ENCODE peak calls at places on chromosomes 7 and 10, in five cellular contexts. Z, A, H, O and F are unnamed samples.

GRCh38 chr10:73576178-73576889 is 14.8 kb downstream of the USP54 start:
- DNase-seq in Z (peak), A (no peak), H (peak), O (no peak), F (peak)

GRCh38 chr10:30238836-30239235 is 110.2 kb downstream of the MTPAP start:
- DNase-seq in Z (no peak), A (no peak), H (no peak), O (no peak), F (no peak)

GRCh38 chr7:73717025-73717807 is 2.3 kb downstream of the STX1A start:
- DNase-seq in Z (no peak), A (no peak), H (no peak), O (no peak), F (no peak)

GRCh38 chr10:79383974-79384606 is 36.8 kb downstream of the PPIF start:
- DNase-seq in Z (no peak), A (peak), H (peak), O (no peak), F (peak)

GRCh38 chr7:23020742-23021401 is 6.9 kb upstream of the HYCC1 start:
- DNase-seq in Z (peak), A (no peak), H (peak), O (no peak), F (no peak)

GRCh38 chr10:97518601-97519043 is 19.9 kb downstream of the UBTD1 start:
- DNase-seq in Z (no peak), A (no peak), H (no peak), O (no peak), F (no peak)

GRCh38 chr10:20877986-20878979 is 18.8 kb downstream of the NEBL start:
- DNase-seq in Z (no peak), A (no peak), H (no peak), O (no peak), F (no peak)

GRCh38 chr7:73615886-73616285 is 8.4 kb downstream of the MLXIPL start:
- DNase-seq in Z (no peak), A (no peak), H (no peak), O (no peak), F (no peak)

GRCh38 chr10:352476-353235 is 217.4 kb downstream of the ZMYND11 start:
- DNase-seq in Z (no peak), A (no peak), H (no peak), O (no peak), F (no peak)

GRCh38 chr7:23418046-23418445 is 52.2 kb downstream of the IGF2BP3 start:
- DNase-seq in Z (peak), A (no peak), H (no peak), O (no peak), F (no peak)

GRCh38 chr10:116891208-116891607 is 41.9 kb downstream of the ENO4 start:
- DNase-seq in Z (no peak), A (no peak), H (peak), O (no peak), F (no peak)

GRCh38 chr10:33139191-33139646 is 181.2 kb upstream of the ITGB1 start:
- DNase-seq in Z (no peak), A (peak), H (no peak), O (no peak), F (no peak)

GRCh38 chr7:45089314-45089891 is 634 bp upstream of the NACAD start:
- DNase-seq in Z (no peak), A (peak), H (peak), O (peak), F (no peak)

GRCh38 chr7:127287133-127287532 is 34.4 kb upstream of the GRM8 start:
- DNase-seq in Z (no peak), A (no peak), H (no peak), O (no peak), F (no peak)

GRCh38 chr7:27873981-27874957 is 134.3 kb downstream of the TAX1BP1 start:
- DNase-seq in Z (peak), A (no peak), H (no peak), O (no peak), F (peak)